ENCODE peak calls at places on chromosomes 13 and 19, in four cellular contexts. D is choroid plexus epithelial cell, F is adrenal gland, Q is HS-27A. U is an unnamed sample.

GRCh38 chr13:19910336-19911072 is 47.1 kb upstream of the ZMYM5 start:
- DNase-seq in D (peak), F (no peak), Q (no peak), U (no peak)

GRCh38 chr13:72004975-72005374 is 138.0 kb upstream of the DACH1 start:
- DNase-seq in D (peak), F (no peak), Q (no peak), U (no peak)

GRCh38 chr13:58680115-58680514 is 1048.6 kb downstream of the PCDH17 start:
- DNase-seq in D (no peak), F (no peak), Q (no peak), U (no peak)

GRCh38 chr13:33678906-33679657 is 138.9 kb upstream of the RFC3 start:
- DNase-seq in D (peak), F (peak), Q (no peak), U (no peak)

GRCh38 chr13:45623516-45624090 is 8.1 kb upstream of the ERICH6B start:
- DNase-seq in D (peak), F (no peak), Q (no peak), U (no peak)

GRCh38 chr13:78978381-78978998 is 319.5 kb upstream of the OBI1 start:
- DNase-seq in D (peak), F (peak), Q (no peak), U (peak)

GRCh38 chr19:13149628-13150186 is 468 bp downstream of the STX10 start:
- DNase-seq in D (peak), F (peak), Q (no peak), U (no peak)

GRCh38 chr13:37241786-37242185 is 136.3 kb upstream of the CSNK1A1L start:
- DNase-seq in D (peak), F (no peak), Q (no peak), U (no peak)

GRCh38 chr19:438416-438958 is 22.3 kb downstream of the SHC2 start:
- DNase-seq in D (no peak), F (no peak), Q (no peak), U (no peak)

GRCh38 chr13:67408823-67409222 is 178.7 kb upstream of the PCDH9 start:
- DNase-seq in D (peak), F (no peak), Q (no peak), U (no peak)

GRCh38 chr19:7928334-7928706 is 2.4 kb upstream of the CTXN1 start:
- DNase-seq in D (no peak), F (no peak), Q (no peak), U (no peak)

GRCh38 chr19:42252365-42253244 is 2.3 kb downstream of the ERF start:
- DNase-seq in D (peak), F (peak), Q (no peak), U (no peak)

GRCh38 chr19:12838182-12838890 is at the start of gene MAST1:
- DNase-seq in D (no peak), F (no peak), Q (no peak), U (no peak)

GRCh38 chr13:25679936-25680335 is 308.2 kb downstream of the ATP8A2 start:
- DNase-seq in D (no peak), F (no peak), Q (no peak), U (no peak)

GRCh38 chr19:1363599-1363998 is 20.1 kb upstream of the NDUFS7 start:
- DNase-seq in D (no peak), F (no peak), Q (no peak), U (no peak)

GRCh38 chr13:114002771-114003321 is 29.0 kb upstream of the C13orf46 start:
- DNase-seq in D (no peak), F (no peak), Q (no peak), U (no peak)

GRCh38 chr13:99782669-99783068 is 188.9 kb downstream of the ZIC5 start:
- DNase-seq in D (no peak), F (no peak), Q (no peak), U (no peak)

GRCh38 chr13:94553766-94554165 is 42.2 kb downstream of the TGDS start:
- DNase-seq in D (no peak), F (no peak), Q (no peak), U (no peak)

GRCh38 chr13:92362717-92363116 is 863.9 kb upstream of the GPC6 start:
- DNase-seq in D (peak), F (no peak), Q (no peak), U (no peak)

GRCh38 chr13:95403349-95404140 is 102.3 kb upstream of the ABCC4 start:
- DNase-seq in D (peak), F (no peak), Q (no peak), U (no peak)

GRCh38 chr19:40567040-40567749 is 9.5 kb upstream of the SHKBP1 start:
- DNase-seq in D (no peak), F (no peak), Q (no peak), U (no peak)

GRCh38 chr13:95243207-95243606 is 58.0 kb downstream of the ABCC4 start:
- DNase-seq in D (no peak), F (no peak), Q (no peak), U (no peak)

GRCh38 chr19:16160943-16161560 is 12.3 kb downstream of the CIB3 start:
- DNase-seq in D (peak), F (peak), Q (peak), U (peak)

GRCh38 chr19:12543855-12544254 is 7.4 kb downstream of the ZNF564 start:
- DNase-seq in D (peak), F (no peak), Q (no peak), U (no peak)

GRCh38 chr13:31476753-31477152 is 262.6 kb upstream of the RXFP2 start:
- DNase-seq in D (peak), F (no peak), Q (peak), U (no peak)

GRCh38 chr13:39688699-39689405 is 33.4 kb downstream of the COG6 start:
- DNase-seq in D (peak), F (no peak), Q (no peak), U (no peak)

GRCh38 chr19:58407658-58408151 is 744 bp upstream of the ZNF584 start:
- DNase-seq in D (peak), F (peak), Q (no peak), U (no peak)